ENCODE peak calls at places on chromosomes 3 and 15, in five cellular contexts. W is IMR-90, O is neuronal stem cell, D is mesenchymal stem cell, I is H9. B is an unnamed sample.

GRCh38 chr15:65723786-65724354 is 68.2 kb downstream of the DENND4A start:
- DNase-seq in W (no peak), O (no peak), I (no peak), D (no peak), B (no peak)

GRCh38 chr3:81554805-81555204 is 206.6 kb downstream of the GBE1 start:
- DNase-seq in I (no peak), W (peak; percentile 40), O (no peak), D (peak; percentile 11), B (no peak)

GRCh38 chr3:122484985-122485384 is 29.8 kb downstream of the KPNA1 start:
- DNase-seq in D (peak; percentile 75), O (no peak), W (peak; percentile 70), I (no peak), B (peak; percentile 37)

GRCh38 chr15:95076381-95076780 is 845.0 kb downstream of the MCTP2 start:
- DNase-seq in W (no peak), D (no peak), O (no peak), I (no peak), B (no peak)

GRCh38 chr3:71397046-71397445 is 186.5 kb downstream of the FOXP1 start:
- DNase-seq in W (peak; percentile 30), D (peak; percentile 28), O (no peak), I (no peak), B (peak; percentile 20)

GRCh38 chr3:141709126-141709770 is 28.9 kb upstream of the RNF7 start:
- DNase-seq in O (no peak), W (no peak), D (no peak), I (no peak), B (no peak)

GRCh38 chr3:23550402-23550801 is 255.4 kb upstream of the UBE2E1 start:
- DNase-seq in W (no peak), O (no peak), D (no peak), I (no peak), B (no peak)

GRCh38 chr15:101276501-101277037 is 716 bp downstream of the SELENOS start:
- DNase-seq in W (peak; percentile 47), O (no peak), I (no peak), D (peak; percentile 74), B (peak; percentile 59)

GRCh38 chr15:83943043-83943442 is 289.1 kb downstream of the ADAMTSL3 start:
- DNase-seq in I (no peak), D (no peak), W (no peak), O (no peak), B (no peak)

GRCh38 chr3:99686469-99686868 is 48.1 kb downstream of the COL8A1 start:
- DNase-seq in O (no peak), I (no peak), D (no peak), W (no peak), B (no peak)

GRCh38 chr3:66372681-66373350 is 128.0 kb downstream of the LRIG1 start:
- DNase-seq in W (peak; percentile 20), O (no peak), D (no peak), I (peak; percentile 84), B (peak; percentile 65)

GRCh38 chr3:46553154-46553553 is 12.9 kb downstream of the LRRC2 start:
- DNase-seq in W (peak; percentile 52), O (no peak), I (no peak), D (peak; percentile 46), B (peak; percentile 43)

GRCh38 chr15:42084465-42085235 is 9.7 kb downstream of the PLA2G4D start:
- DNase-seq in I (peak; percentile 89), D (peak; percentile 62), O (peak; percentile 65), W (peak; percentile 37), B (peak; percentile 87)

GRCh38 chr3:127496256-127496655 is 94.3 kb downstream of the TPRA1 start:
- DNase-seq in W (no peak), O (no peak), I (no peak), D (no peak), B (no peak)
- H4K91ac ChIP-seq in W (no peak overlapping the region), O (no peak overlapping the region), I (no peak overlapping the region), D (no peak overlapping the region), B (no peak overlapping the region)

DNA sequence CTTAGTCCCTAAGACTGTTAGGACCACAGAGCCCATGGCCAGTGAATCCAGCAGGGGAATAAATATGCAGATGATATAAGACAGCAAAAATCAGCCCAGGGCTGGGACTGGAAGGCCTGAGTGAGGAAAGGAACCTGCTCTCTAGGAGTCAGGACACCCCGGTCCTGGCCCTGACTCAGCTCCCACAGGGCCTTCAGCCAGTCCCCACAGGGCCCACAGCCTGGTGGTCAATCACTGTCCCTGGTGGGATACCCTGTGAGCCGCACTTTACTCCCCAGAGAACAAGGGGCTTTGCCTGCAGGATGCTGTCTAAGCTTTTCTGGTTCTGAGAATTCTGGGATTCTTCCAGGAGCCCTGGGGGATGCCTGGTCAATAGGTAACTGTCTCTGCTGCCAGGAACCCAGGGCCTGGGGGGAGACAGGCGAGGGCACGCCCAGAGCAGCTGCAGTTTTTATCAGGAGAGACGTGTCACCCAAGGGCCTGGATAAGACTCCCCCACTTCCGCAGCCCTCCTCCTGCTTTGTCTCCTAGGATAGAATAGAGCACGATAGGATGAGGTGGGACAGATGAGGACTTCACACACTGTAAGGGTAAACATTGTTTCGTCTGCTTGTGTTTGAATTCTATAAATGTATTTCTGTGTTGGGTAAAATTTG is 49.5 kb upstream of the MCF2L2 start:
- DNase-seq in D (no peak), O (no peak), I (no peak), W (no peak), B (no peak)
- H4K8ac ChIP-seq in D (no peak overlapping the region), O (no peak overlapping the region), I (no peak overlapping the region), W (no peak overlapping the region), B (no peak overlapping the region)

GRCh38 chr3:11392689-11393114 is 120.5 kb downstream of the ATG7 start:
- DNase-seq in D (no peak), I (no peak), W (no peak), O (no peak), B (no peak)
- H4K91ac ChIP-seq in D (no peak overlapping the region), I (no peak overlapping the region), W (no peak overlapping the region), O (no peak overlapping the region), B (no peak overlapping the region)

DNA sequence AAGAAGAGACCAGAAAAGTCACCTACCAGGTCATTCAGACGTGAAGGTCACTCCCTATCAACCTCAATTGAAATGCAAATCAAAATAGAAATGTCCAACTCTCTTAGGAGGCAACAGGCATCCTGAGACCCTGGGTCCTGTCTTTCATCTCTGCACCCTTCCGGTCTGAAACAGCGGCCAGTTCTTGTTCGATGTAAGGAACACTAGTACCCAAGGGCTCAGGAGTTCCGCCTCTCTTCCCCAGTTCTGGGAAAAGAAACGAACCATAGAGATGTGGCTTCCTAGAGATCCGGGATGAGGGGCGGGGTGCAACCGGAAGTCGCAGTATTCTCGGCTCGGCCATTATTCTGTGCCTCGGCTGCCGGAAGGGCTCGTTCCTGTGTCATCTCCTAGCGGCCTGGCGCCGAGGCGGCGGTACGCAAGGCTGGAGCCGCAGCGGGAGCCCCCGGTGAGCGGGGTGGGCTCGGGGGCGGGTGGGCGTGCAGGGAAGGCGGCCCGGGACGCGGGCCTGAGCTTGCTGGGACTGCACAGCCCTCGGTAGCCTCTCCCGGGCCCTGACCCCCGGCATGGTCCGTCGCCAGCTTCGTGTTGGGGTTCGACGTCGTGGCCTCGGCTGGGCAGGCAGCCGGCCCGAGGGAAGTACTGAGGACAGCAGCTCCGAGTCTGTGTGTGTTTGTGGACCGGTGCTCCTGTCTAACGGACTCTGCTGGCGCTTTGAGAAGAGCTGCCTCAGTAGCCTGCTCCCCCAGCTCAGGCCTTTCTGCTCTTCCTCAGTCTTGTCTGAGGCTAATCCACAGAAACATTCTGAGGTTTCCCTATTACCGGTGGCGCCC is at the start of gene ZNF197:
- DNase-seq in D (peak; percentile 91), I (peak; percentile 92), O (peak; percentile 86), W (peak; percentile 90), B (peak; percentile 31)
- H4K8ac ChIP-seq in D (peak within 1 kb of the TSS; percentile 74), I (no peak within 1 kb of the TSS), O (no peak within 1 kb of the TSS), W (peak within 1 kb of the TSS; percentile 85), B (peak within 1 kb of the TSS; percentile 95)

GRCh38 chr15:58062175-58062574 is 3.3 kb downstream of the ALDH1A2 start:
- DNase-seq in W (no peak), D (no peak), O (no peak), I (no peak), B (no peak)
- H4K91ac ChIP-seq in W (no peak overlapping the region), D (no peak overlapping the region), O (no peak overlapping the region), I (no peak overlapping the region), B (no peak overlapping the region)

GRCh38 chr3:149970716-149971402 is at the start of gene PFN2:
- DNase-seq in W (peak; percentile 73), O (peak; percentile 88), I (peak; percentile 76), D (peak; percentile 81), B (peak; percentile 79)
- H4K8ac ChIP-seq in W (peak within 1 kb of the TSS; percentile 33), O (peak within 1 kb of the TSS; percentile 82), I (no peak within 1 kb of the TSS), D (peak within 1 kb of the TSS; percentile 97), B (peak within 1 kb of the TSS; percentile 94)

B was measured in trophoblast cell.